ENCODE peak calls at places on chromosomes 6 and 20, in six cellular contexts. M is endothelial cell of umbilical vein; R is Peyer's patch; C is OCI-LY7; H is heart left ventricle; W is CD8-positive, alpha-beta T cell. F is an unnamed sample.

GRCh38 chr6:33217681-33218080 is 9.4 kb downstream of the RING1 start:
- DNase-seq in M (no peak), R (no peak), C (no peak), H (no peak), W (no peak), F (no peak)

GRCh38 chr20:50712771-50713676 is 18.4 kb upstream of the PARD6B start:
- DNase-seq in M (no peak), R (no peak), C (no peak), H (no peak), W (no peak), F (peak; percentile 5)

GRCh38 chr20:38143238-38143645 is 21.8 kb downstream of the TGM2 start:
- DNase-seq in M (no peak), R (peak; percentile 88), C (no peak), H (peak; percentile 24), W (no peak), F (no peak)

GRCh38 chr6:101392561-101393230 is 812 bp upstream of the GRIK2 start:
- DNase-seq in M (no peak), R (no peak), C (no peak), H (no peak), W (no peak), F (no peak)

GRCh38 chr20:44172572-44172950 is 14.4 kb downstream of the JPH2 start:
- DNase-seq in M (no peak), R (no peak), C (no peak), H (no peak), W (no peak), F (no peak)

GRCh38 chr20:34222208-34222607 is 19.0 kb upstream of the ASIP start:
- DNase-seq in M (no peak), R (no peak), C (no peak), H (no peak), W (no peak), F (no peak)

GRCh38 chr6:169189686-169190085 is 64.0 kb downstream of the THBS2 start:
- DNase-seq in M (no peak), R (no peak), C (no peak), H (no peak), W (no peak), F (no peak)

GRCh38 chr6:168948990-168949531 is 304.6 kb downstream of the THBS2 start:
- DNase-seq in M (no peak), R (no peak), C (no peak), H (no peak), W (no peak), F (no peak)

GRCh38 chr6:84346372-84346771 is 118.9 kb upstream of the CEP162 start:
- DNase-seq in M (peak; percentile 4), R (no peak), C (no peak), H (no peak), W (no peak), F (no peak)
- TF ChIP-seq CTCF in M (no peak), R (no peak), C (peak; percentile 43), H (no peak), W (no peak), F (no peak)

GRCh38 chr6:25732468-25733198 is 21.9 kb upstream of the SLC17A4 start:
- DNase-seq in M (no peak), R (no peak), C (no peak), H (no peak), W (no peak), F (no peak)
- TF ChIP-seq CTCF in M (no peak), R (no peak), C (no peak), H (no peak), W (no peak), F (no peak)

GRCh38 chr6:163151212-163151611 is 263.3 kb upstream of the QKI start:
- DNase-seq in M (no peak), R (no peak), C (no peak), H (no peak), W (no peak), F (no peak)
- TF ChIP-seq CTCF in M (no peak), R (no peak), C (no peak), H (no peak), W (no peak), F (no peak)

GRCh38 chr6:41739041-41739440 is 3.6 kb upstream of the TFEB start:
- DNase-seq in M (no peak), R (no peak), C (no peak), H (no peak), W (no peak), F (no peak)

GRCh38 chr6:41744236-41744787 is 2.9 kb downstream of the PGC start:
- DNase-seq in M (no peak), R (no peak), C (no peak), H (no peak), W (no peak), F (no peak)

GRCh38 chr6:41740366-41741162 is 5.2 kb upstream of the TFEB start:
- DNase-seq in M (no peak), R (no peak), C (no peak), H (no peak), W (no peak), F (no peak)

GRCh38 chr6:41743406-41744235 is 3.6 kb downstream of the PGC start:
- DNase-seq in M (no peak), R (no peak), C (no peak), H (no peak), W (no peak), F (no peak)

DNA sequence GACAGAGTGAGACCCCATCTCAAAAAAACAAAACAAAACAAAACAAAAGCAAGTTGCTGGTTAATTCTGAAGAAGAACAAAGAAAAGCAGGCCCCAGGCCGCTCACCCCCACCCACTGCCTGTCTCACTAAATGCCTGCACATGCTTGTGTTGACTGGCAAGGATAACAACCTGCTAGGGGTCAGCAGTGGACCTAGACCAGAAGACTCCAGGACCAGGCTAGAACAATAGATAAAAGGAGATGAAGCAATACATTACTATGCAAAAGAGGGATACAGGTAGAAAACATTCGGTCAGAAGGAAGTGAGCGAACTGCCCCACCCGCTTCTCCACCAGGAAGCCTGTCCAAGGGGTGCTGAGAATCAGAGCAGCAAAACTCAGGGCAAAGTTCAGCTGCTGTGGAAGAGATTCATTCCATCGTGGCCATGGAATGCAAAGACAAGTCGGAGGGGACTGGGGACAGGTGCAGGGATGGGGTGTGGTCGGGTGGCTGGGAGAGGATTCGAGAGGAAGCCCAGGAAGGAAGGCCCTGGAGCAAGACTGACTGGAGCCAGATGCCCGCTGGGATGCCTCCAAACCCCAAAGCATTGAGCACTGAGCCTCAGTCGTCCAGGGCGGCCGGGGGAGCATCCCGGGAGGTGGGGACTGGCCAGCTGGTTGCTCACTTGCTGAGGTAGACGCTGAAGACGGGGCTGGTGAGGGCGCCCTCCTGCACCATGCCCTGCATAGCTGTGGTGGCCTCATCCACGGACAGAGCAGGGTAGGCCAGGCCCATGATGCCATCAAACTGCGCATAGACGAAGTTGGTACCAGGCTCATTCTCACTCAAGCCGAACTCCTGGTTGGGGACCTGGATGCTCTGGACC is 5.3 kb downstream of the PGC start:
- DNase-seq in M (no peak), R (peak; percentile 78), C (no peak), H (no peak), W (no peak), F (no peak)
- TF ChIP-seq CTCF in M (no peak), R (no peak), C (no peak), H (no peak), W (no peak), F (no peak)

GRCh38 chr6:139109558-139109957 is 25.3 kb upstream of the HECA start:
- DNase-seq in M (peak; percentile 16), R (peak; percentile 56), C (peak; percentile 45), H (no peak), W (no peak), F (no peak)
- TF ChIP-seq CTCF in M (peak; percentile 21), R (no peak), C (peak; percentile 67), H (peak; percentile 43), W (peak; percentile 28), F (no peak)

GRCh38 chr20:63280929-63281545 is 8.4 kb downstream of the ARFGAP1 start:
- DNase-seq in M (no peak), R (no peak), C (no peak), H (no peak), W (no peak), F (no peak)
- TF ChIP-seq CTCF in M (peak; percentile 32), R (no peak), C (peak; percentile 66), H (no peak), W (no peak), F (no peak)

GRCh38 chr20:57263767-57264150 is 2.7 kb downstream of the BMP7 start:
- DNase-seq in M (no peak), R (no peak), C (no peak), H (no peak), W (no peak), F (no peak)

GRCh38 chr20:57263127-57263609 is 3.3 kb downstream of the BMP7 start:
- DNase-seq in M (no peak), R (no peak), C (no peak), H (no peak), W (no peak), F (no peak)

GRCh38 chr20:57264908-57265648 is 1.4 kb downstream of the BMP7 start:
- DNase-seq in M (no peak), R (no peak), C (peak; percentile 64), H (no peak), W (no peak), F (no peak)

GRCh38 chr20:57265649-57266250 is 691 bp downstream of the BMP7 start:
- DNase-seq in M (no peak), R (no peak), C (peak; percentile 58), H (no peak), W (no peak), F (no peak)

GRCh38 chr20:57264151-57264792 is 2.2 kb downstream of the BMP7 start:
- DNase-seq in M (no peak), R (no peak), C (no peak), H (no peak), W (no peak), F (no peak)
- TF ChIP-seq CTCF in M (no peak), R (no peak), C (peak; percentile 12), H (no peak), W (no peak), F (no peak)

GRCh38 chr6:161498359-161498758 is 224.5 kb upstream of the AGPAT4 start:
- DNase-seq in M (no peak), R (no peak), C (no peak), H (no peak), W (no peak), F (no peak)

GRCh38 chr6:161496941-161497340 is 223.1 kb upstream of the AGPAT4 start:
- DNase-seq in M (no peak), R (no peak), C (no peak), H (no peak), W (no peak), F (no peak)

GRCh38 chr6:161498881-161499280 is 225.0 kb upstream of the AGPAT4 start:
- DNase-seq in M (no peak), R (no peak), C (no peak), H (no peak), W (no peak), F (no peak)

GRCh38 chr6:161489626-161490306 is 215.9 kb upstream of the AGPAT4 start:
- DNase-seq in M (peak; percentile 52), R (no peak), C (no peak), H (no peak), W (no peak), F (no peak)

GRCh38 chr6:161493731-161494130 is 219.9 kb upstream of the AGPAT4 start:
- DNase-seq in M (no peak), R (no peak), C (no peak), H (no peak), W (no peak), F (no peak)
- TF ChIP-seq CTCF in M (no peak), R (no peak), C (no peak), H (no peak), W (no peak), F (no peak)

F was measured in omental fat pad.